ENCODE peak calls at places on chromosomes 13 and 19, in nine cellular contexts. One of them, this sample, is unnamed.

GRCh38 chr19:11578342-11579142 is 1.1 kb upstream of the ACP5 start:
- DNase-seq in stimulated activated CD8-positive, alpha-beta memory T cell treated with anti-CD3 and anti-CD28 coated beads, Interleukin-4, amount 100 ng/mL, for 48 hours: peak; percentile 58
- DNase-seq in left ventricle myocardium superior: peak; percentile 52
- DNase-seq in thoracic aorta: no peak
- DNase-seq in GM06990: peak; percentile 78
- DNase-seq in C1 segment of cervical spinal cord: no peak
- DNase-seq in LoVo: no peak
- DNase-seq in A172: no peak
- DNase-seq in stimulated activated CD4-positive, alpha-beta T cell treated with anti-CD3 and anti-CD28 coated beads, Interleukin-15, amount 100 ng/mL, for 24 hours: peak; percentile 47
- DNase-seq in this sample: peak; percentile 74

GRCh38 chr13:67877031-67877430 is 646.9 kb upstream of the PCDH9 start:
- DNase-seq in stimulated activated CD8-positive, alpha-beta memory T cell treated with anti-CD3 and anti-CD28 coated beads, Interleukin-4, amount 100 ng/mL, for 48 hours: no peak
- DNase-seq in left ventricle myocardium superior: no peak
- DNase-seq in thoracic aorta: no peak
- DNase-seq in GM06990: no peak
- DNase-seq in C1 segment of cervical spinal cord: no peak
- DNase-seq in LoVo: no peak
- DNase-seq in A172: no peak
- DNase-seq in stimulated activated CD4-positive, alpha-beta T cell treated with anti-CD3 and anti-CD28 coated beads, Interleukin-15, amount 100 ng/mL, for 24 hours: no peak
- DNase-seq in this sample: no peak

GRCh38 chr13:99811067-99811715 is 160.4 kb downstream of the ZIC5 start:
- DNase-seq in stimulated activated CD8-positive, alpha-beta memory T cell treated with anti-CD3 and anti-CD28 coated beads, Interleukin-4, amount 100 ng/mL, for 48 hours: no peak
- DNase-seq in left ventricle myocardium superior: no peak
- DNase-seq in thoracic aorta: no peak
- DNase-seq in GM06990: no peak
- DNase-seq in C1 segment of cervical spinal cord: no peak
- DNase-seq in LoVo: no peak
- DNase-seq in A172: no peak
- DNase-seq in stimulated activated CD4-positive, alpha-beta T cell treated with anti-CD3 and anti-CD28 coated beads, Interleukin-15, amount 100 ng/mL, for 24 hours: no peak
- DNase-seq in this sample: no peak

GRCh38 chr19:12938536-12939291 is at the start of gene CALR:
- DNase-seq in stimulated activated CD8-positive, alpha-beta memory T cell treated with anti-CD3 and anti-CD28 coated beads, Interleukin-4, amount 100 ng/mL, for 48 hours: peak; percentile 43
- DNase-seq in left ventricle myocardium superior: no peak
- DNase-seq in thoracic aorta: no peak
- DNase-seq in GM06990: no peak
- DNase-seq in C1 segment of cervical spinal cord: no peak
- DNase-seq in LoVo: no peak
- DNase-seq in A172: peak; percentile 34
- DNase-seq in stimulated activated CD4-positive, alpha-beta T cell treated with anti-CD3 and anti-CD28 coated beads, Interleukin-15, amount 100 ng/mL, for 24 hours: peak; percentile 43
- DNase-seq in this sample: no peak

GRCh38 chr13:50974268-50974667 is 64.7 kb downstream of the RNASEH2B start:
- DNase-seq in stimulated activated CD8-positive, alpha-beta memory T cell treated with anti-CD3 and anti-CD28 coated beads, Interleukin-4, amount 100 ng/mL, for 48 hours: no peak
- DNase-seq in left ventricle myocardium superior: no peak
- DNase-seq in thoracic aorta: no peak
- DNase-seq in GM06990: no peak
- DNase-seq in C1 segment of cervical spinal cord: no peak
- DNase-seq in LoVo: no peak
- DNase-seq in A172: no peak
- DNase-seq in stimulated activated CD4-positive, alpha-beta T cell treated with anti-CD3 and anti-CD28 coated beads, Interleukin-15, amount 100 ng/mL, for 24 hours: no peak
- DNase-seq in this sample: no peak

GRCh38 chr13:72341904-72342303 is 385.5 kb downstream of the MZT1 start:
- DNase-seq in stimulated activated CD8-positive, alpha-beta memory T cell treated with anti-CD3 and anti-CD28 coated beads, Interleukin-4, amount 100 ng/mL, for 48 hours: no peak
- DNase-seq in left ventricle myocardium superior: no peak
- DNase-seq in thoracic aorta: no peak
- DNase-seq in GM06990: no peak
- DNase-seq in C1 segment of cervical spinal cord: no peak
- DNase-seq in LoVo: no peak
- DNase-seq in A172: no peak
- DNase-seq in stimulated activated CD4-positive, alpha-beta T cell treated with anti-CD3 and anti-CD28 coated beads, Interleukin-15, amount 100 ng/mL, for 24 hours: no peak
- DNase-seq in this sample: no peak

GRCh38 chr19:31436121-31436776 is 87.0 kb upstream of the TSHZ3 start:
- DNase-seq in stimulated activated CD8-positive, alpha-beta memory T cell treated with anti-CD3 and anti-CD28 coated beads, Interleukin-4, amount 100 ng/mL, for 48 hours: no peak
- DNase-seq in left ventricle myocardium superior: no peak
- DNase-seq in thoracic aorta: no peak
- DNase-seq in GM06990: no peak
- DNase-seq in C1 segment of cervical spinal cord: no peak
- DNase-seq in LoVo: no peak
- DNase-seq in A172: peak; percentile 43
- DNase-seq in stimulated activated CD4-positive, alpha-beta T cell treated with anti-CD3 and anti-CD28 coated beads, Interleukin-15, amount 100 ng/mL, for 24 hours: no peak
- DNase-seq in this sample: no peak

GRCh38 chr13:20969182-20969581 is 66.6 kb upstream of the XPO4 start:
- DNase-seq in stimulated activated CD8-positive, alpha-beta memory T cell treated with anti-CD3 and anti-CD28 coated beads, Interleukin-4, amount 100 ng/mL, for 48 hours: no peak
- DNase-seq in left ventricle myocardium superior: no peak
- DNase-seq in thoracic aorta: no peak
- DNase-seq in GM06990: no peak
- DNase-seq in C1 segment of cervical spinal cord: no peak
- DNase-seq in LoVo: peak; percentile 37
- DNase-seq in A172: peak; percentile 57
- DNase-seq in stimulated activated CD4-positive, alpha-beta T cell treated with anti-CD3 and anti-CD28 coated beads, Interleukin-15, amount 100 ng/mL, for 24 hours: no peak
- DNase-seq in this sample: no peak

GRCh38 chr13:20776751-20777150 is 3.0 kb upstream of the EEF1AKMT1 start:
- DNase-seq in stimulated activated CD8-positive, alpha-beta memory T cell treated with anti-CD3 and anti-CD28 coated beads, Interleukin-4, amount 100 ng/mL, for 48 hours: no peak
- DNase-seq in left ventricle myocardium superior: no peak
- DNase-seq in thoracic aorta: no peak
- DNase-seq in GM06990: no peak
- DNase-seq in C1 segment of cervical spinal cord: no peak
- DNase-seq in LoVo: no peak
- DNase-seq in A172: no peak
- DNase-seq in stimulated activated CD4-positive, alpha-beta T cell treated with anti-CD3 and anti-CD28 coated beads, Interleukin-15, amount 100 ng/mL, for 24 hours: no peak
- DNase-seq in this sample: no peak

GRCh38 chr19:42048992-42049391 is 21.0 kb downstream of the GRIK5 start:
- DNase-seq in stimulated activated CD8-positive, alpha-beta memory T cell treated with anti-CD3 and anti-CD28 coated beads, Interleukin-4, amount 100 ng/mL, for 48 hours: no peak
- DNase-seq in left ventricle myocardium superior: no peak
- DNase-seq in thoracic aorta: no peak
- DNase-seq in GM06990: no peak
- DNase-seq in C1 segment of cervical spinal cord: no peak
- DNase-seq in LoVo: peak; percentile 52
- DNase-seq in A172: peak; percentile 61
- DNase-seq in stimulated activated CD4-positive, alpha-beta T cell treated with anti-CD3 and anti-CD28 coated beads, Interleukin-15, amount 100 ng/mL, for 24 hours: no peak
- DNase-seq in this sample: no peak

GRCh38 chr19:489418-490196 is 6.7 kb upstream of the MADCAM1 start:
- DNase-seq in stimulated activated CD8-positive, alpha-beta memory T cell treated with anti-CD3 and anti-CD28 coated beads, Interleukin-4, amount 100 ng/mL, for 48 hours: no peak
- DNase-seq in left ventricle myocardium superior: peak; percentile 61
- DNase-seq in thoracic aorta: no peak
- DNase-seq in GM06990: no peak
- DNase-seq in C1 segment of cervical spinal cord: no peak
- DNase-seq in LoVo: no peak
- DNase-seq in A172: no peak
- DNase-seq in stimulated activated CD4-positive, alpha-beta T cell treated with anti-CD3 and anti-CD28 coated beads, Interleukin-15, amount 100 ng/mL, for 24 hours: peak; percentile 37
- DNase-seq in this sample: peak; percentile 77

GRCh38 chr13:44302948-44303575 is 70.6 kb upstream of the SERP2 start:
- DNase-seq in stimulated activated CD8-positive, alpha-beta memory T cell treated with anti-CD3 and anti-CD28 coated beads, Interleukin-4, amount 100 ng/mL, for 48 hours: no peak
- DNase-seq in left ventricle myocardium superior: no peak
- DNase-seq in thoracic aorta: no peak
- DNase-seq in GM06990: no peak
- DNase-seq in C1 segment of cervical spinal cord: no peak
- DNase-seq in LoVo: no peak
- DNase-seq in A172: no peak
- DNase-seq in stimulated activated CD4-positive, alpha-beta T cell treated with anti-CD3 and anti-CD28 coated beads, Interleukin-15, amount 100 ng/mL, for 24 hours: no peak
- DNase-seq in this sample: no peak

GRCh38 chr19:41327499-41328156 is 17.7 kb downstream of the CCDC97 start:
- DNase-seq in stimulated activated CD8-positive, alpha-beta memory T cell treated with anti-CD3 and anti-CD28 coated beads, Interleukin-4, amount 100 ng/mL, for 48 hours: peak; percentile 91
- DNase-seq in left ventricle myocardium superior: peak; percentile 83
- DNase-seq in thoracic aorta: no peak
- DNase-seq in GM06990: peak; percentile 81
- DNase-seq in C1 segment of cervical spinal cord: peak; percentile 28
- DNase-seq in LoVo: peak; percentile 50
- DNase-seq in A172: peak; percentile 86
- DNase-seq in stimulated activated CD4-positive, alpha-beta T cell treated with anti-CD3 and anti-CD28 coated beads, Interleukin-15, amount 100 ng/mL, for 24 hours: peak; percentile 93
- DNase-seq in this sample: peak; percentile 89

GRCh38 chr19:40398417-40399056 is 8.6 kb upstream of the HIPK4 start:
- DNase-seq in stimulated activated CD8-positive, alpha-beta memory T cell treated with anti-CD3 and anti-CD28 coated beads, Interleukin-4, amount 100 ng/mL, for 48 hours: peak; percentile 76
- DNase-seq in left ventricle myocardium superior: peak; percentile 40
- DNase-seq in thoracic aorta: no peak
- DNase-seq in GM06990: peak; percentile 47
- DNase-seq in C1 segment of cervical spinal cord: no peak
- DNase-seq in LoVo: no peak
- DNase-seq in A172: no peak
- DNase-seq in stimulated activated CD4-positive, alpha-beta T cell treated with anti-CD3 and anti-CD28 coated beads, Interleukin-15, amount 100 ng/mL, for 24 hours: peak; percentile 78
- DNase-seq in this sample: no peak

GRCh38 chr13:103810026-103810425 is 743.8 kb upstream of the SLC10A2 start:
- DNase-seq in stimulated activated CD8-positive, alpha-beta memory T cell treated with anti-CD3 and anti-CD28 coated beads, Interleukin-4, amount 100 ng/mL, for 48 hours: no peak
- DNase-seq in left ventricle myocardium superior: no peak
- DNase-seq in thoracic aorta: no peak
- DNase-seq in GM06990: no peak
- DNase-seq in C1 segment of cervical spinal cord: no peak
- DNase-seq in LoVo: no peak
- DNase-seq in A172: no peak
- DNase-seq in stimulated activated CD4-positive, alpha-beta T cell treated with anti-CD3 and anti-CD28 coated beads, Interleukin-15, amount 100 ng/mL, for 24 hours: no peak
- DNase-seq in this sample: no peak

GRCh38 chr13:74289861-74290260 is 155.7 kb upstream of the KLF12 start:
- DNase-seq in stimulated activated CD8-positive, alpha-beta memory T cell treated with anti-CD3 and anti-CD28 coated beads, Interleukin-4, amount 100 ng/mL, for 48 hours: no peak
- DNase-seq in left ventricle myocardium superior: no peak
- DNase-seq in thoracic aorta: no peak
- DNase-seq in GM06990: no peak
- DNase-seq in C1 segment of cervical spinal cord: no peak
- DNase-seq in LoVo: no peak
- DNase-seq in A172: no peak
- DNase-seq in stimulated activated CD4-positive, alpha-beta T cell treated with anti-CD3 and anti-CD28 coated beads, Interleukin-15, amount 100 ng/mL, for 24 hours: no peak
- DNase-seq in this sample: no peak

GRCh38 chr19:33784432-33784831 is 12.2 kb upstream of the KCTD15 start:
- DNase-seq in stimulated activated CD8-positive, alpha-beta memory T cell treated with anti-CD3 and anti-CD28 coated beads, Interleukin-4, amount 100 ng/mL, for 48 hours: no peak
- DNase-seq in left ventricle myocardium superior: no peak
- DNase-seq in thoracic aorta: no peak
- DNase-seq in GM06990: no peak
- DNase-seq in C1 segment of cervical spinal cord: no peak
- DNase-seq in LoVo: no peak
- DNase-seq in A172: no peak
- DNase-seq in stimulated activated CD4-positive, alpha-beta T cell treated with anti-CD3 and anti-CD28 coated beads, Interleukin-15, amount 100 ng/mL, for 24 hours: no peak
- DNase-seq in this sample: no peak

GRCh38 chr13:108919036-108919907 is 289.9 kb downstream of the MYO16 start:
- DNase-seq in stimulated activated CD8-positive, alpha-beta memory T cell treated with anti-CD3 and anti-CD28 coated beads, Interleukin-4, amount 100 ng/mL, for 48 hours: no peak
- DNase-seq in left ventricle myocardium superior: no peak
- DNase-seq in thoracic aorta: no peak
- DNase-seq in GM06990: no peak
- DNase-seq in C1 segment of cervical spinal cord: no peak
- DNase-seq in LoVo: peak; percentile 67
- DNase-seq in A172: peak; percentile 41
- DNase-seq in stimulated activated CD4-positive, alpha-beta T cell treated with anti-CD3 and anti-CD28 coated beads, Interleukin-15, amount 100 ng/mL, for 24 hours: no peak
- DNase-seq in this sample: no peak

GRCh38 chr13:50731400-50731799 is 112.1 kb downstream of the DLEU7 start:
- DNase-seq in stimulated activated CD8-positive, alpha-beta memory T cell treated with anti-CD3 and anti-CD28 coated beads, Interleukin-4, amount 100 ng/mL, for 48 hours: no peak
- DNase-seq in left ventricle myocardium superior: no peak
- DNase-seq in thoracic aorta: no peak
- DNase-seq in GM06990: no peak
- DNase-seq in C1 segment of cervical spinal cord: no peak
- DNase-seq in LoVo: peak; percentile 45
- DNase-seq in A172: no peak
- DNase-seq in stimulated activated CD4-positive, alpha-beta T cell treated with anti-CD3 and anti-CD28 coated beads, Interleukin-15, amount 100 ng/mL, for 24 hours: no peak
- DNase-seq in this sample: no peak

GRCh38 chr13:101019126-101019525 is 344.5 kb upstream of the TMTC4 start:
- DNase-seq in stimulated activated CD8-positive, alpha-beta memory T cell treated with anti-CD3 and anti-CD28 coated beads, Interleukin-4, amount 100 ng/mL, for 48 hours: no peak
- DNase-seq in left ventricle myocardium superior: no peak
- DNase-seq in thoracic aorta: no peak
- DNase-seq in GM06990: no peak
- DNase-seq in C1 segment of cervical spinal cord: no peak
- DNase-seq in LoVo: no peak
- DNase-seq in A172: no peak
- DNase-seq in stimulated activated CD4-positive, alpha-beta T cell treated with anti-CD3 and anti-CD28 coated beads, Interleukin-15, amount 100 ng/mL, for 24 hours: no peak
- DNase-seq in this sample: no peak

GRCh38 chr13:28744091-28744536 is 25.3 kb upstream of the SLC46A3 start:
- DNase-seq in stimulated activated CD8-positive, alpha-beta memory T cell treated with anti-CD3 and anti-CD28 coated beads, Interleukin-4, amount 100 ng/mL, for 48 hours: no peak
- DNase-seq in left ventricle myocardium superior: no peak
- DNase-seq in thoracic aorta: no peak
- DNase-seq in GM06990: no peak
- DNase-seq in C1 segment of cervical spinal cord: no peak
- DNase-seq in LoVo: no peak
- DNase-seq in A172: peak; percentile 76
- DNase-seq in stimulated activated CD4-positive, alpha-beta T cell treated with anti-CD3 and anti-CD28 coated beads, Interleukin-15, amount 100 ng/mL, for 24 hours: no peak
- DNase-seq in this sample: no peak

GRCh38 chr19:4352701-4353121 is 9.3 kb downstream of the MPND start:
- DNase-seq in stimulated activated CD8-positive, alpha-beta memory T cell treated with anti-CD3 and anti-CD28 coated beads, Interleukin-4, amount 100 ng/mL, for 48 hours: peak; percentile 75
- DNase-seq in left ventricle myocardium superior: no peak
- DNase-seq in thoracic aorta: no peak
- DNase-seq in GM06990: no peak
- DNase-seq in C1 segment of cervical spinal cord: no peak
- DNase-seq in LoVo: peak; percentile 56
- DNase-seq in A172: peak; percentile 55
- DNase-seq in stimulated activated CD4-positive, alpha-beta T cell treated with anti-CD3 and anti-CD28 coated beads, Interleukin-15, amount 100 ng/mL, for 24 hours: peak; percentile 61
- DNase-seq in this sample: no peak

GRCh38 chr19:19296953-19297689 is 23.2 kb downstream of the SUGP1 start:
- DNase-seq in stimulated activated CD8-positive, alpha-beta memory T cell treated with anti-CD3 and anti-CD28 coated beads, Interleukin-4, amount 100 ng/mL, for 48 hours: no peak
- DNase-seq in left ventricle myocardium superior: no peak
- DNase-seq in thoracic aorta: no peak
- DNase-seq in GM06990: no peak
- DNase-seq in C1 segment of cervical spinal cord: no peak
- DNase-seq in LoVo: no peak
- DNase-seq in A172: no peak
- DNase-seq in stimulated activated CD4-positive, alpha-beta T cell treated with anti-CD3 and anti-CD28 coated beads, Interleukin-15, amount 100 ng/mL, for 24 hours: no peak
- DNase-seq in this sample: no peak

GRCh38 chr19:28332886-28333285 is 880.1 kb downstream of the UQCRFS1 start:
- DNase-seq in stimulated activated CD8-positive, alpha-beta memory T cell treated with anti-CD3 and anti-CD28 coated beads, Interleukin-4, amount 100 ng/mL, for 48 hours: no peak
- DNase-seq in left ventricle myocardium superior: no peak
- DNase-seq in thoracic aorta: no peak
- DNase-seq in GM06990: no peak
- DNase-seq in C1 segment of cervical spinal cord: no peak
- DNase-seq in LoVo: no peak
- DNase-seq in A172: no peak
- DNase-seq in stimulated activated CD4-positive, alpha-beta T cell treated with anti-CD3 and anti-CD28 coated beads, Interleukin-15, amount 100 ng/mL, for 24 hours: no peak
- DNase-seq in this sample: no peak

GRCh38 chr13:45433381-45433790 is 15.2 kb upstream of the SLC25A30 start:
- DNase-seq in stimulated activated CD8-positive, alpha-beta memory T cell treated with anti-CD3 and anti-CD28 coated beads, Interleukin-4, amount 100 ng/mL, for 48 hours: no peak
- DNase-seq in left ventricle myocardium superior: no peak
- DNase-seq in thoracic aorta: no peak
- DNase-seq in GM06990: no peak
- DNase-seq in C1 segment of cervical spinal cord: no peak
- DNase-seq in LoVo: no peak
- DNase-seq in A172: no peak
- DNase-seq in stimulated activated CD4-positive, alpha-beta T cell treated with anti-CD3 and anti-CD28 coated beads, Interleukin-15, amount 100 ng/mL, for 24 hours: no peak
- DNase-seq in this sample: no peak

GRCh38 chr19:17333611-17334413 is 843 bp downstream of the ANO8 start:
- DNase-seq in stimulated activated CD8-positive, alpha-beta memory T cell treated with anti-CD3 and anti-CD28 coated beads, Interleukin-4, amount 100 ng/mL, for 48 hours: peak; percentile 82
- DNase-seq in left ventricle myocardium superior: peak; percentile 39
- DNase-seq in thoracic aorta: no peak
- DNase-seq in GM06990: peak; percentile 62
- DNase-seq in C1 segment of cervical spinal cord: no peak
- DNase-seq in LoVo: peak; percentile 43
- DNase-seq in A172: peak; percentile 89
- DNase-seq in stimulated activated CD4-positive, alpha-beta T cell treated with anti-CD3 and anti-CD28 coated beads, Interleukin-15, amount 100 ng/mL, for 24 hours: peak; percentile 88
- DNase-seq in this sample: no peak

GRCh38 chr13:26998265-26998664 is 173.3 kb downstream of the USP12 start:
- DNase-seq in stimulated activated CD8-positive, alpha-beta memory T cell treated with anti-CD3 and anti-CD28 coated beads, Interleukin-4, amount 100 ng/mL, for 48 hours: no peak
- DNase-seq in left ventricle myocardium superior: no peak
- DNase-seq in thoracic aorta: no peak
- DNase-seq in GM06990: no peak
- DNase-seq in C1 segment of cervical spinal cord: no peak
- DNase-seq in LoVo: no peak
- DNase-seq in A172: no peak
- DNase-seq in stimulated activated CD4-positive, alpha-beta T cell treated with anti-CD3 and anti-CD28 coated beads, Interleukin-15, amount 100 ng/mL, for 24 hours: no peak
- DNase-seq in this sample: no peak

GRCh38 chr19:51250786-51251452 is at the start of gene SIGLECL1:
- DNase-seq in stimulated activated CD8-positive, alpha-beta memory T cell treated with anti-CD3 and anti-CD28 coated beads, Interleukin-4, amount 100 ng/mL, for 48 hours: no peak
- DNase-seq in left ventricle myocardium superior: no peak
- DNase-seq in thoracic aorta: no peak
- DNase-seq in GM06990: no peak
- DNase-seq in C1 segment of cervical spinal cord: no peak
- DNase-seq in LoVo: no peak
- DNase-seq in A172: no peak
- DNase-seq in stimulated activated CD4-positive, alpha-beta T cell treated with anti-CD3 and anti-CD28 coated beads, Interleukin-15, amount 100 ng/mL, for 24 hours: no peak
- DNase-seq in this sample: no peak

GRCh38 chr13:27997904-27998522 is 9.5 kb upstream of the URAD start:
- DNase-seq in stimulated activated CD8-positive, alpha-beta memory T cell treated with anti-CD3 and anti-CD28 coated beads, Interleukin-4, amount 100 ng/mL, for 48 hours: peak; percentile 45
- DNase-seq in left ventricle myocardium superior: peak; percentile 52
- DNase-seq in thoracic aorta: no peak
- DNase-seq in GM06990: no peak
- DNase-seq in C1 segment of cervical spinal cord: no peak
- DNase-seq in LoVo: peak; percentile 54
- DNase-seq in A172: peak; percentile 11
- DNase-seq in stimulated activated CD4-positive, alpha-beta T cell treated with anti-CD3 and anti-CD28 coated beads, Interleukin-15, amount 100 ng/mL, for 24 hours: peak; percentile 33
- DNase-seq in this sample: no peak

GRCh38 chr13:51778407-51778806 is 25.6 kb downstream of the DHRS12 start:
- DNase-seq in stimulated activated CD8-positive, alpha-beta memory T cell treated with anti-CD3 and anti-CD28 coated beads, Interleukin-4, amount 100 ng/mL, for 48 hours: no peak
- DNase-seq in left ventricle myocardium superior: no peak
- DNase-seq in thoracic aorta: no peak
- DNase-seq in GM06990: no peak
- DNase-seq in C1 segment of cervical spinal cord: peak; percentile 32
- DNase-seq in LoVo: no peak
- DNase-seq in A172: no peak
- DNase-seq in stimulated activated CD4-positive, alpha-beta T cell treated with anti-CD3 and anti-CD28 coated beads, Interleukin-15, amount 100 ng/mL, for 24 hours: no peak
- DNase-seq in this sample: no peak

GRCh38 chr19:49542446-49542845 is 14.6 kb downstream of the RCN3 start:
- DNase-seq in stimulated activated CD8-positive, alpha-beta memory T cell treated with anti-CD3 and anti-CD28 coated beads, Interleukin-4, amount 100 ng/mL, for 48 hours: no peak
- DNase-seq in left ventricle myocardium superior: no peak
- DNase-seq in thoracic aorta: no peak
- DNase-seq in GM06990: no peak
- DNase-seq in C1 segment of cervical spinal cord: no peak
- DNase-seq in LoVo: no peak
- DNase-seq in A172: no peak
- DNase-seq in stimulated activated CD4-positive, alpha-beta T cell treated with anti-CD3 and anti-CD28 coated beads, Interleukin-15, amount 100 ng/mL, for 24 hours: no peak
- DNase-seq in this sample: no peak

This sample was measured in Right ventricle myocardium inferior.